ENCODE peak calls at places on chromosomes 11 and 22, in four cellular contexts. J, E, M and S are unnamed samples.
A peak's percentile ranks its signal among the peaks of the same experiment; 100 is the strongest.

GRCh38 chr22:37744589-37744988 is 47.7 kb downstream of the TRIOBP start:
- DNase-seq in J (no peak), E (no peak), M (no peak), S (no peak)

GRCh38 chr22:50218996-50219727 is 18.4 kb downstream of the SELENOO start:
- DNase-seq in J (peak; percentile 98), M (peak; percentile 76), E (no peak), S (no peak)

GRCh38 chr22:20563941-20564371 is 56.5 kb downstream of the MED15 start:
- DNase-seq in E (no peak), J (no peak), M (no peak), S (no peak)

GRCh38 chr11:117958949-117959348 is 27.2 kb upstream of the IL10RA start:
- DNase-seq in J (no peak), M (no peak), E (no peak), S (no peak)

GRCh38 chr11:98835336-98835735 is 185.4 kb upstream of the CNTN5 start:
- DNase-seq in J (no peak), E (no peak), M (no peak), S (no peak)

GRCh38 chr22:37996515-37997246 is 12.3 kb upstream of the SOX10 start:
- DNase-seq in J (no peak), M (no peak), E (no peak), S (no peak)

GRCh38 chr22:27461470-27461869 is 340.1 kb downstream of the MN1 start:
- DNase-seq in E (peak; percentile 90), M (no peak), J (no peak), S (peak; percentile 32)

GRCh38 chr22:49751968-49752597 is 75.6 kb downstream of the BRD1 start:
- DNase-seq in J (no peak), E (peak; percentile 42), M (no peak), S (no peak)

GRCh38 chr11:22477312-22477711 is 139.1 kb downstream of the SLC17A6 start:
- DNase-seq in J (no peak), E (no peak), M (no peak), S (no peak)

GRCh38 chr22:20395897-20396287 is 1.9 kb downstream of the ZNF74 start:
- DNase-seq in E (no peak), J (no peak), M (no peak), S (no peak)

GRCh38 chr22:46088541-46089311 is 61.6 kb upstream of the PPARA start:
- DNase-seq in E (no peak), J (peak; percentile 79), M (no peak), S (no peak)

GRCh38 chr11:111707039-111707690 is 59.0 kb downstream of the PPP2R1B start:
- DNase-seq in J (peak; percentile 82), E (no peak), M (no peak), S (no peak)

GRCh38 chr11:87743002-87743401 is 432.2 kb downstream of the RAB38 start:
- DNase-seq in M (no peak), J (no peak), E (peak; percentile 47), S (no peak)

GRCh38 chr11:5626191-5626590 is 1.4 kb downstream of the TRIM34 start:
- DNase-seq in E (no peak), J (no peak), M (no peak), S (no peak)

GRCh38 chr11:102318469-102318868 is 1.2 kb downstream of the BIRC3 start:
- DNase-seq in J (peak; percentile 42), E (no peak), M (no peak), S (no peak)

GRCh38 chr22:44972363-44973083 is 37.3 kb downstream of the PHF21B start:
- DNase-seq in M (no peak), E (no peak), J (no peak), S (no peak)

GRCh38 chr11:1564535-1565172 is 7.4 kb downstream of the DUSP8 start:
- DNase-seq in J (no peak), E (peak; percentile 90), M (peak; percentile 90), S (peak; percentile 87)

GRCh38 chr11:106127604-106128003 is 50.1 kb downstream of the AASDHPPT start:
- DNase-seq in M (no peak), J (no peak), E (no peak), S (no peak)

GRCh38 chr11:45245237-45246045 is 40.7 kb downstream of the SYT13 start:
- DNase-seq in M (no peak), J (no peak), E (no peak), S (no peak)

GRCh38 chr22:46710842-46711241 is 27.2 kb downstream of the CERK start:
- DNase-seq in M (no peak), E (no peak), J (no peak), S (no peak)

GRCh38 chr22:41762980-41763779 is 37.3 kb upstream of the CCDC134 start:
- DNase-seq in M (peak; percentile 94), E (peak; percentile 91), J (no peak), S (peak; percentile 67)

GRCh38 chr11:61968758-61969390 is 1.4 kb upstream of the FTH1 start:
- DNase-seq in M (no peak), J (peak; percentile 11), E (no peak), S (no peak)

GRCh38 chr11:96014234-96014633 is 90.3 kb upstream of the MTMR2 start:
- DNase-seq in E (no peak), M (no peak), J (no peak), S (no peak)

GRCh38 chr22:31616315-31616980 is 45.6 kb downstream of the PISD start:
- DNase-seq in M (no peak), J (no peak), E (no peak), S (no peak)

GRCh38 chr11:94738746-94739145 is 29.4 kb upstream of the AMOTL1 start:
- DNase-seq in E (no peak), M (no peak), J (no peak), S (no peak)

GRCh38 chr11:124863826-124864165 is 1.4 kb upstream of the ROBO3 start:
- DNase-seq in M (no peak), J (no peak), E (peak; percentile 73), S (peak; percentile 67)

GRCh38 chr11:32893947-32894827 is 1.6 kb downstream of the QSER1 start:
- DNase-seq in E (peak; percentile 69), M (no peak), J (no peak), S (peak; percentile 14)

GRCh38 chr11:63829823-63830489 is 9.0 kb upstream of the MARK2 start:
- DNase-seq in J (no peak), E (peak; percentile 68), M (peak; percentile 65), S (peak; percentile 39)
- TF ChIP-seq CTCF in J (no peak), E (peak; percentile 56), M (peak; percentile 80), S (no peak)

DNA sequence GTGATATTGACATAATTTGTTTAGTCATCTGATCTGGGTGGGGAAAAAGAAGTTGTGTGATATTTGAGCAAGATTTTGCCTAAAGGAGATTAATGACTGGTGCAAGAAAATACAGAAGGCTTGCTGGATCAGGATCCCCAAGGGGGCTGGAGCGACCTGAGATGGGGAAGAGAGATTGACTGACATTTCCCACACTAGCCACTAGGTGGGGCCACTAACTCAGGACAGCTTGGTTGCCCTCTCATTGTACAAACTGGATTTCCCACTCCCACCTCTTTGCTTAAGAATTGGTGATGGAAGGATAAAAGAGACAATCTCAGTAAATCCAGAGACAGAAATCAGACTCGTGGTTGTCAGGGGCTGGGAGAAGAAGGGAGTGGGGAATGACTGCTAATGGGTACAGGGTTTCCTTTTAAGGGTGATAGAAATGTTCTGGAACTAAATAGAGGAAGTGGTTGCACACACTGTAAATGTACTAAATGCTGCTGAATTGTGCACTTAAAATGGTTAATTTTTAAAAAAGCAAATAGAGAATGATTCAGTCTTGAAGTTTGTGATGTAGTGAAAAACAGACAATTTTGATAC is 50.7 kb downstream of the CTTN start:
- DNase-seq in E (no peak), M (no peak), J (no peak), S (no peak)
- TF ChIP-seq CTCF in E (peak; percentile 68), M (peak; percentile 84), J (no peak), S (peak; percentile 35)

DNA sequence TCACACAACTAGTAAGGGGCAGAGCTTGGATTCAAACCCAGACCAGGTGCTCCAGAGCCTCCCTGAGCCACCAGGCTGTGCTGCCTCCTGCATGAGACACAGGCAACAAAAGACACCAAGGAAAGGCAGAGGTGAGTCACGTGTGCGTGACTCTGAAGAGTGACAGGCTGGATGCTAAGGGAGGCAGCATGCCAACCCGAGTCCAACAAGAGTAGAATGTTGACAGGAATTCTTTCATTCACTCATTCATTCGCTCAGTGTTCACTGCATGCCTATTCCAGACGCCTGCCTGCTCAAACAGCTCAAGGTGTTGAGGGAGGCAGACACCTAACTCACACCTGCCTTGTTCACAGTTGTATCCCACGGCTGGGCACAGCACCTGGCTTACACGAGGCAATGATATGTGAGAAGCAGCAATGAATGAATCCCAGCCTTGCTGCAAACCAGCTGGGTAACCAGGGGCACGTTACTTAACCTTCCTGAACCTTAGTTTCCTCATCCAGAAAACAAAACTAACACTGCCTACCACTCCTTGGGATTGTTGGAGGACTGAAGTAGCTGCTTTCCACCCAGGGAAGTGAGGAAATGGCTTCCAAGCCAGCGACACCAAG is 73.8 kb upstream of the ARFGAP3 start:
- DNase-seq in E (no peak), J (no peak), M (no peak), S (no peak)
- TF ChIP-seq CTCF in E (no peak), J (no peak), M (peak; percentile 17), S (no peak)

GRCh38 chr22:23143119-23143518 is 1.3 kb upstream of the RSPH14 start:
- DNase-seq in M (no peak), J (no peak), E (no peak), S (no peak)

GRCh38 chr22:23144432-23144831 is 845 bp upstream of the RAB36 start:
- DNase-seq in M (no peak), J (no peak), E (no peak), S (no peak)

GRCh38 chr22:23140385-23140784 is 1.4 kb downstream of the RSPH14 start:
- DNase-seq in M (no peak), E (no peak), J (no peak), S (no peak)

GRCh38 chr22:23144926-23145906 is at the start of gene RAB36:
- DNase-seq in M (peak; percentile 98), E (peak; percentile 100), J (peak; percentile 96), S (peak; percentile 100)

GRCh38 chr22:23142546-23143105 is 836 bp upstream of the RSPH14 start:
- DNase-seq in E (no peak), J (no peak), M (no peak), S (no peak)
- TF ChIP-seq CTCF in E (no peak), J (no peak), M (no peak), S (no peak)

GRCh38 chr11:73342633-73343032 is 33.6 kb upstream of the RELT start:
- DNase-seq in E (peak; percentile 86), M (no peak), J (no peak), S (peak; percentile 75)
- TF ChIP-seq CTCF in E (peak; percentile 34), M (peak; percentile 17), J (no peak), S (no peak)